ENCODE peak calls at places on chromosome 13, in five cellular contexts. L, M, B, E and S are unnamed samples.
A peak's percentile ranks its signal among the peaks of the same experiment; 100 is the strongest.

GRCh38 chr13:92913840-92914239 is 312.8 kb upstream of the GPC6 start:
- DNase-seq in E (no peak), B (no peak), L (no peak), M (no peak), S (no peak)

GRCh38 chr13:27295096-27295495 is 24.5 kb downstream of the RASL11A start:
- DNase-seq in E (no peak), M (no peak), B (no peak), L (no peak), S (no peak)

GRCh38 chr13:100275746-100276145 is 186.9 kb downstream of the PCCA start:
- DNase-seq in B (no peak), L (no peak), M (no peak), E (no peak), S (no peak)

GRCh38 chr13:97141564-97142005 is 80.5 kb upstream of the MBNL2 start:
- DNase-seq in E (peak; percentile 23), M (no peak), B (peak; percentile 71), L (peak; percentile 88), S (peak; percentile 94)

GRCh38 chr13:20165417-20166257 is 4.8 kb upstream of the GJA3 start:
- DNase-seq in E (no peak), L (no peak), B (peak; percentile 10), M (no peak), S (peak; percentile 74)

GRCh38 chr13:113776231-113777125 is 17.5 kb downstream of the TMEM255B start:
- DNase-seq in M (no peak), L (no peak), E (no peak), B (peak; percentile 63), S (no peak)

GRCh38 chr13:105446197-105446596 is 1089.3 kb downstream of the EFNB2 start:
- DNase-seq in M (no peak), L (no peak), E (no peak), B (no peak), S (peak; percentile 54)

GRCh38 chr13:40130871-40131636 is 475.6 kb downstream of the COG6 start:
- DNase-seq in B (no peak), M (no peak), L (peak; percentile 68), E (no peak), S (no peak)

GRCh38 chr13:20721454-20722357 is 18.2 kb downstream of the IL17D start:
- DNase-seq in E (no peak), B (peak; percentile 22), L (peak; percentile 66), M (no peak), S (peak; percentile 79)